ENCODE peak calls at places on chromosomes 16 and 17, in eight cellular contexts. I is WTC11, F is EH, N is omental fat pad, M is NCI-H1694 treated with DMSO at 0.1 percent for 48 hours, Q is EL, S is GM18507, C is GM23338. D is an unnamed sample.

GRCh38 chr17:68060336-68060735 is 24.8 kb downstream of the KPNA2 start:
- DNase-seq in I (no peak), F (no peak), N (no peak), M (no peak), Q (no peak), S (no peak), C (no peak), D (no peak)

GRCh38 chr16:73717266-73718057 is 579.2 kb upstream of the PSMD7 start:
- DNase-seq in I (no peak), F (no peak), N (no peak), M (no peak), Q (no peak), S (no peak), C (no peak), D (no peak)

GRCh38 chr17:19002191-19002590 is 2.4 kb downstream of the FAM83G start:
- DNase-seq in I (no peak), F (no peak), N (no peak), M (no peak), Q (no peak), S (no peak), C (no peak), D (no peak)

GRCh38 chr16:56657555-56658430 is at the start of gene MT1F:
- DNase-seq in I (peak; percentile 92), F (peak; percentile 65), N (peak; percentile 80), M (peak; percentile 52), Q (peak; percentile 60), S (peak; percentile 22), C (peak; percentile 94), D (no peak)

GRCh38 chr16:56931253-56931768 is 631 bp upstream of the HERPUD1 start:
- DNase-seq in I (no peak), F (no peak), N (no peak), M (no peak), Q (no peak), S (no peak), C (peak; percentile 36), D (peak; percentile 18)

GRCh38 chr17:73140531-73140930 is 24.3 kb upstream of the SSTR2 start:
- DNase-seq in I (no peak), F (no peak), N (no peak), M (no peak), Q (no peak), S (no peak), C (no peak), D (no peak)

GRCh38 chr17:7515912-7516610 is 31.9 kb downstream of the POLR2A start:
- DNase-seq in I (no peak), F (no peak), N (no peak), M (no peak), Q (peak; percentile 12), S (no peak), C (no peak), D (no peak)

GRCh38 chr17:48647964-48648245 is 21.7 kb upstream of the HOXB9 start:
- DNase-seq in I (no peak), F (no peak), N (no peak), M (no peak), Q (no peak), S (no peak), C (no peak), D (no peak)

GRCh38 chr17:49508061-49508865 is 13.2 kb downstream of the NGFR start:
- DNase-seq in I (peak; percentile 78), F (peak; percentile 48), N (no peak), M (peak; percentile 86), Q (peak; percentile 65), S (no peak), C (peak; percentile 83), D (no peak)

GRCh38 chr17:31155208-31155810 is 60.5 kb downstream of the NF1 start:
- DNase-seq in I (no peak), F (peak; percentile 61), N (no peak), M (no peak), Q (peak; percentile 50), S (no peak), C (no peak), D (no peak)

GRCh38 chr17:57001541-57001940 is 23.6 kb downstream of the SCPEP1 start:
- DNase-seq in I (no peak), F (no peak), N (no peak), M (peak; percentile 21), Q (no peak), S (no peak), C (peak; percentile 30), D (peak; percentile 16)

GRCh38 chr16:30049871-30050270 is 15.7 kb upstream of the ALDOA start:
- DNase-seq in I (no peak), F (no peak), N (no peak), M (no peak), Q (no peak), S (no peak), C (no peak), D (no peak)

GRCh38 chr16:28067604-28068382 is 4.3 kb upstream of the GSG1L start:
- DNase-seq in I (no peak), F (peak; percentile 73), N (no peak), M (no peak), Q (peak; percentile 63), S (no peak), C (no peak), D (peak; percentile 66)

GRCh38 chr16:3058173-3059030 is 7.0 kb upstream of the IL32 start:
- DNase-seq in I (peak; percentile 76), F (peak; percentile 40), N (no peak), M (no peak), Q (peak; percentile 41), S (no peak), C (peak; percentile 84), D (peak; percentile 21)

GRCh38 chr16:58124601-58124915 is 4.6 kb downstream of the CFAP20 start:
- DNase-seq in I (no peak), F (peak; percentile 46), N (no peak), M (no peak), Q (peak; percentile 47), S (no peak), C (no peak), D (peak; percentile 31)

GRCh38 chr17:42675984-42676423 is 790 bp downstream of the PLEKHH3 start:
- DNase-seq in I (peak; percentile 49), F (peak; percentile 58), N (no peak), M (no peak), Q (peak; percentile 55), S (no peak), C (peak; percentile 48), D (peak; percentile 41)

GRCh38 chr16:23174622-23175021 is 7.9 kb upstream of the SCNN1G start:
- DNase-seq in I (no peak), F (peak; percentile 35), N (no peak), M (no peak), Q (no peak), S (no peak), C (peak; percentile 51), D (peak; percentile 11)

GRCh38 chr17:66805567-66805966 is 29.4 kb upstream of the CACNG5 start:
- DNase-seq in I (no peak), F (no peak), N (no peak), M (no peak), Q (no peak), S (no peak), C (no peak), D (no peak)

GRCh38 chr16:13780841-13781553 is 139.0 kb upstream of the ERCC4 start:
- DNase-seq in I (no peak), F (no peak), N (no peak), M (no peak), Q (no peak), S (no peak), C (no peak), D (no peak)

GRCh38 chr17:16377804-16378400 is 3.0 kb upstream of the UBB start:
- DNase-seq in I (no peak), F (peak; percentile 16), N (no peak), M (no peak), Q (no peak), S (no peak), C (no peak), D (peak; percentile 59)

GRCh38 chr17:2155482-2156051 is 100.7 kb downstream of the HIC1 start:
- DNase-seq in I (no peak), F (no peak), N (no peak), M (no peak), Q (no peak), S (no peak), C (no peak), D (no peak)

GRCh38 chr17:78507526-78507925 is 69.7 kb downstream of the DNAH17 start:
- DNase-seq in I (no peak), F (no peak), N (no peak), M (no peak), Q (no peak), S (no peak), C (no peak), D (no peak)

GRCh38 chr17:56481654-56482053 is 111.8 kb upstream of the NOG start:
- DNase-seq in I (no peak), F (no peak), N (no peak), M (no peak), Q (no peak), S (no peak), C (no peak), D (no peak)

GRCh38 chr16:86122681-86123342 is 223.8 kb downstream of the IRF8 start:
- DNase-seq in I (peak; percentile 43), F (no peak), N (no peak), M (no peak), Q (no peak), S (no peak), C (peak; percentile 53), D (no peak)

GRCh38 chr17:40168262-40168832 is 8.9 kb upstream of the RAPGEFL1 start:
- DNase-seq in I (no peak), F (peak; percentile 80), N (no peak), M (peak; percentile 66), Q (peak; percentile 73), S (no peak), C (peak; percentile 92), D (peak; percentile 57)

GRCh38 chr17:59786536-59787319 is 79.3 kb downstream of the VMP1 start:
- DNase-seq in I (no peak), F (peak; percentile 100), N (no peak), M (peak; percentile 17), Q (peak; percentile 100), S (peak; percentile 44), C (peak; percentile 68), D (peak; percentile 100)

GRCh38 chr17:80931421-80932265 is 60.0 kb upstream of the CHMP6 start:
- DNase-seq in I (peak; percentile 73), F (peak; percentile 92), N (no peak), M (no peak), Q (peak; percentile 87), S (no peak), C (peak; percentile 86), D (peak; percentile 77)

GRCh38 chr16:27382187-27382855 is 19.7 kb upstream of the IL21R start:
- DNase-seq in I (no peak), F (no peak), N (no peak), M (no peak), Q (no peak), S (no peak), C (no peak), D (no peak)

GRCh38 chr16:22192261-22193133 is 13.6 kb upstream of the EEF2K start:
- DNase-seq in I (no peak), F (peak; percentile 89), N (peak; percentile 58), M (no peak), Q (peak; percentile 87), S (no peak), C (peak; percentile 79), D (peak; percentile 85)

GRCh38 chr16:52928955-52929354 is 123.7 kb downstream of the CHD9NB start:
- DNase-seq in I (no peak), F (no peak), N (no peak), M (no peak), Q (no peak), S (no peak), C (no peak), D (no peak)

GRCh38 chr17:38869647-38870258 is at the start of gene LASP1:
- DNase-seq in I (peak; percentile 80), F (peak; percentile 92), N (peak; percentile 53), M (peak; percentile 79), Q (peak; percentile 91), S (peak; percentile 84), C (peak; percentile 88), D (peak; percentile 87)

GRCh38 chr17:55177914-55178217 is 86.9 kb upstream of the HLF start:
- DNase-seq in I (no peak), F (no peak), N (no peak), M (no peak), Q (no peak), S (no peak), C (no peak), D (no peak)

GRCh38 chr17:50596191-50597037 is 35.9 kb downstream of the CACNA1G start:
- DNase-seq in I (peak; percentile 79), F (no peak), N (no peak), M (no peak), Q (no peak), S (no peak), C (peak; percentile 91), D (no peak)

GRCh38 chr17:30576326-30576861 is 99.2 kb downstream of the GOSR1 start:
- DNase-seq in I (no peak), F (no peak), N (no peak), M (no peak), Q (no peak), S (no peak), C (no peak), D (no peak)